ENCODE peak calls at places on chromosomes 2 and 18, in seven cellular contexts. O, S, B, A, R, E and N are unnamed samples.

GRCh38 chr18:10147199-10147598 is 233.4 kb downstream of the VAPA start:
- DNase-seq in S (no peak), B (no peak), A (no peak), O (no peak), R (no peak), E (no peak), N (no peak)

GRCh38 chr2:113196839-113197238 is 23.1 kb downstream of the PSD4 start:
- DNase-seq in R (no peak), O (no peak), B (no peak), E (no peak), S (no peak), A (no peak), N (no peak)

GRCh38 chr2:191064590-191064989 is 50.6 kb upstream of the STAT1 start:
- DNase-seq in O (no peak), R (no peak), A (no peak), B (no peak), S (no peak), E (no peak), N (no peak)

GRCh38 chr2:224077773-224078507 is 38.9 kb upstream of the SERPINE2 start:
- DNase-seq in E (no peak), O (no peak), S (no peak), A (no peak), B (no peak), R (no peak), N (no peak)

GRCh38 chr2:119464977-119465376 is 33.3 kb downstream of the TMEM37 start:
- DNase-seq in A (no peak), R (no peak), O (no peak), B (no peak), S (no peak), E (no peak), N (no peak)

GRCh38 chr18:66560092-66560491 is 43.8 kb downstream of the CDH19 start:
- DNase-seq in B (no peak), S (peak), E (peak), O (no peak), R (peak), A (no peak), N (peak)

GRCh38 chr2:219358170-219359075 is 25.9 kb upstream of the RESP18 start:
- DNase-seq in O (no peak), B (peak), R (no peak), E (no peak), A (no peak), S (no peak), N (no peak)

GRCh38 chr2:172293952-172294351 is 133.4 kb upstream of the ITGA6 start:
- DNase-seq in E (peak), O (peak), A (no peak), R (peak), B (no peak), S (no peak), N (peak)

GRCh38 chr2:157758586-157758985 is 117.5 kb downstream of the ACVR1 start:
- DNase-seq in R (no peak), A (no peak), O (no peak), S (no peak), E (no peak), B (no peak), N (no peak)

GRCh38 chr2:239065962-239066361 is 218.1 kb downstream of the TWIST2 start:
- DNase-seq in B (peak), S (no peak), O (no peak), E (no peak), R (no peak), A (no peak), N (no peak)

GRCh38 chr2:20415511-20415918 is 31.4 kb upstream of the RHOB start:
- DNase-seq in E (peak), R (no peak), A (no peak), B (no peak), S (no peak), O (peak), N (no peak)